ENCODE peak calls at places on chromosomes 5 and 9, in ten cellular contexts. D is nephron progenitor cell, F is bronchial epithelial cell, I is IMR-90, R is ovary, E is colonic mucosa, C is stomach, J is body of pancreas, U is glutamatergic neuron, Z is DND-41. K is an unnamed sample.

GRCh38 chr5:58365791-58366190 is 94.1 kb downstream of the PLK2 start:
- DNase-seq in I (no peak), D (no peak), R (no peak), E (no peak), Z (no peak), J (no peak), U (no peak), C (no peak), F (no peak), K (no peak)

GRCh38 chr5:80184235-80185023 is 71.4 kb downstream of the SERINC5 start:
- DNase-seq in U (no peak), D (no peak), E (peak), I (no peak), R (no peak), C (peak), Z (no peak), J (peak), F (peak), K (no peak)

GRCh38 chr9:110828148-110828730 is 159.6 kb downstream of the MUSK start:
- DNase-seq in U (no peak), Z (no peak), E (peak), I (peak), R (no peak), J (peak), F (no peak), C (no peak), D (no peak), K (no peak)

GRCh38 chr5:169581580-169582227 is 1.9 kb upstream of the SPDL1 start:
- DNase-seq in J (peak), F (peak), I (peak), R (no peak), C (peak), E (peak), D (peak), Z (peak), U (peak), K (no peak)

GRCh38 chr5:160507181-160507811 is 85.6 kb downstream of the PTTG1 start:
- DNase-seq in I (peak), D (no peak), E (no peak), Z (no peak), F (peak), U (no peak), R (no peak), C (no peak), J (peak), K (no peak)

GRCh38 chr9:77614671-77615070 is 33.5 kb downstream of the GNA14 start:
- DNase-seq in Z (no peak), U (no peak), D (no peak), R (no peak), E (no peak), J (no peak), I (no peak), C (no peak), F (no peak), K (no peak)

GRCh38 chr5:80592761-80593160 is 22.7 kb upstream of the ANKRD34B start:
- DNase-seq in J (no peak), U (no peak), R (no peak), Z (no peak), E (no peak), D (no peak), C (no peak), F (no peak), I (no peak), K (no peak)

GRCh38 chr5:135578685-135579341 is at the start of gene CXCL14:
- DNase-seq in J (peak), F (peak), R (no peak), Z (no peak), D (peak), U (peak), I (peak), C (no peak), E (peak), K (no peak)

GRCh38 chr5:9395736-9396135 is 150.1 kb downstream of the SEMA5A start:
- DNase-seq in I (peak), R (no peak), F (no peak), J (no peak), Z (no peak), E (no peak), D (no peak), U (no peak), C (no peak), K (no peak)

GRCh38 chr5:59079622-59080620 is 497.0 kb downstream of the RAB3C start:
- DNase-seq in R (no peak), D (no peak), U (no peak), C (no peak), I (peak), J (peak), F (peak), E (no peak), Z (no peak), K (no peak)

GRCh38 chr5:142869883-142870282 is 99.7 kb downstream of the ARHGAP26 start:
- DNase-seq in C (peak), U (no peak), F (no peak), I (peak), J (peak), R (no peak), E (peak), D (no peak), Z (no peak), K (no peak)

GRCh38 chr5:149172709-149173505 is 31.6 kb downstream of the ABLIM3 start:
- DNase-seq in R (no peak), C (no peak), I (no peak), F (no peak), E (no peak), D (no peak), U (no peak), J (no peak), Z (no peak), K (no peak)

GRCh38 chr5:98041661-98042060 is 731.8 kb upstream of the RGMB start:
- DNase-seq in C (no peak), F (no peak), R (no peak), U (no peak), J (no peak), E (no peak), D (no peak), I (no peak), Z (no peak), K (no peak)

GRCh38 chr5:53430618-53431252 is 49.7 kb upstream of the FST start:
- DNase-seq in D (no peak), U (no peak), E (no peak), R (no peak), Z (no peak), C (no peak), I (peak), F (peak), J (no peak), K (no peak)

GRCh38 chr5:30959238-30959637 is 234.2 kb upstream of the CDH6 start:
- DNase-seq in J (no peak), R (no peak), Z (no peak), D (no peak), U (no peak), F (peak), C (no peak), I (peak), E (no peak), K (no peak)

GRCh38 chr9:136312436-136312835 is 8.5 kb upstream of the CCDC187 start:
- DNase-seq in Z (peak), E (no peak), J (peak), F (peak), D (no peak), U (peak), R (peak), C (peak), I (peak), K (no peak)

GRCh38 chr5:151870820-151871219 is 53.8 kb downstream of the GLRA1 start:
- DNase-seq in U (no peak), F (peak), J (no peak), E (no peak), R (no peak), D (no peak), Z (no peak), I (peak), C (no peak), K (no peak)

GRCh38 chr5:180467576-180467975 is 26.6 kb upstream of the CNOT6 start:
- DNase-seq in J (no peak), R (no peak), D (no peak), Z (no peak), U (no peak), E (no peak), F (no peak), C (no peak), I (no peak), K (peak)

GRCh38 chr5:170479484-170479883 is 24.3 kb upstream of the KCNIP1 start:
- DNase-seq in F (peak), U (no peak), Z (no peak), R (no peak), I (peak), D (no peak), E (no peak), J (peak), C (no peak), K (no peak)

GRCh38 chr5:171625646-171626045 is 160.0 kb upstream of the SMIM23 start:
- DNase-seq in F (no peak), J (no peak), I (no peak), R (no peak), Z (no peak), E (no peak), U (no peak), D (no peak), C (no peak), K (no peak)

GRCh38 chr5:171624396-171624795 is 161.2 kb upstream of the SMIM23 start:
- DNase-seq in C (no peak), U (no peak), E (no peak), R (no peak), J (no peak), D (no peak), Z (no peak), I (no peak), F (no peak), K (no peak)

GRCh38 chr5:171623107-171623506 is 162.5 kb upstream of the SMIM23 start:
- DNase-seq in I (no peak), J (no peak), Z (no peak), U (no peak), C (no peak), E (no peak), R (no peak), D (no peak), F (no peak), K (no peak)

GRCh38 chr5:171622010-171622409 is 163.6 kb upstream of the SMIM23 start:
- DNase-seq in D (no peak), E (no peak), C (no peak), U (no peak), I (no peak), R (no peak), F (no peak), Z (no peak), J (no peak), K (no peak)

GRCh38 chr5:171623551-171624097 is 162.0 kb upstream of the SMIM23 start:
- DNase-seq in E (no peak), Z (no peak), C (no peak), U (peak), F (no peak), I (no peak), D (peak), J (no peak), R (no peak), K (no peak)
- TF ChIP-seq CTCF in E (no peak), Z (no peak), C (no peak), U (no peak), F (no peak), I (no peak), D (no peak), J (no peak), R (no peak), K (no peak)

DNA sequence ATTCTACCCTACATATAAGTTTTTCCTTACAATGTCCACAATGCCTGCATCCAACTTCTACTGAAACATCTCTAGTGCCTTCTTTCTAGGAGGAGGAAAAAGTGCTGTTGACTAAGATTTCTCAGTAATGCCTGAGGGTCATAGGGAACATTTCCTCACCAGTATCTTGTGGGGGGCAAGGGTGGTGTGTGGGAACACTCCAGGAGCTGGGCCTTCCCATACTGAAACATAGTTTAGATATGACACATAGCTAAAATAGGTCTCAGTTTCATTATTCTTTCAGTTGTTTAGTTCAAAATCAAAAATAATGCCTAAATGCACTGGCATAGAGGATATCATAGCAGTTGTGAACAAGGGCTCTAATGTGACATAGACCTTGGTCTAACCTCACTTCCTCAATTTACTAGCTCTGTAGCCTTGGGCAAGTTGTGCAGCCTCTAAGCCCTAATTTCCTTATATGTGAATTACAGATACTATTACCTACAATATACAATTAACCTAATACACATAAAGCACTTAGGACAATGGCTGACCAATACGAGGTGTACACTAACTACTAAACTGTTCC is 66.1 kb downstream of the HAPLN1 start:
- DNase-seq in Z (no peak), U (no peak), I (no peak), J (no peak), E (no peak), F (no peak), R (no peak), D (no peak), C (no peak), K (no peak)
- TF ChIP-seq CTCF in Z (no peak), U (no peak), I (no peak), J (no peak), E (no peak), F (no peak), R (no peak), D (no peak), C (no peak), K (no peak)

GRCh38 chr5:150540042-150540441 is 32.1 kb downstream of the NDST1 start:
- DNase-seq in F (no peak), D (no peak), R (no peak), U (no peak), C (no peak), E (no peak), J (no peak), Z (no peak), I (no peak), K (no peak)

GRCh38 chr5:150535611-150536010 is 27.7 kb downstream of the NDST1 start:
- DNase-seq in U (no peak), R (no peak), C (no peak), E (no peak), I (no peak), F (no peak), Z (no peak), D (no peak), J (no peak), K (no peak)

GRCh38 chr5:150539206-150539605 is 31.3 kb downstream of the NDST1 start:
- DNase-seq in U (no peak), R (peak), D (no peak), Z (no peak), J (no peak), E (no peak), F (no peak), C (no peak), I (no peak), K (peak)

GRCh38 chr5:150540615-150541396 is 32.9 kb downstream of the NDST1 start:
- DNase-seq in E (no peak), R (peak), Z (no peak), J (peak), C (peak), I (peak), D (no peak), U (no peak), F (peak), K (peak)

GRCh38 chr5:150538007-150538917 is 30.3 kb downstream of the NDST1 start:
- DNase-seq in J (no peak), Z (no peak), E (no peak), D (no peak), R (no peak), I (peak), C (no peak), F (peak), U (no peak), K (no peak)
- TF ChIP-seq CTCF in J (no peak), Z (no peak), E (no peak), D (no peak), R (no peak), I (peak), C (no peak), F (no peak), U (no peak), K (no peak)

DNA sequence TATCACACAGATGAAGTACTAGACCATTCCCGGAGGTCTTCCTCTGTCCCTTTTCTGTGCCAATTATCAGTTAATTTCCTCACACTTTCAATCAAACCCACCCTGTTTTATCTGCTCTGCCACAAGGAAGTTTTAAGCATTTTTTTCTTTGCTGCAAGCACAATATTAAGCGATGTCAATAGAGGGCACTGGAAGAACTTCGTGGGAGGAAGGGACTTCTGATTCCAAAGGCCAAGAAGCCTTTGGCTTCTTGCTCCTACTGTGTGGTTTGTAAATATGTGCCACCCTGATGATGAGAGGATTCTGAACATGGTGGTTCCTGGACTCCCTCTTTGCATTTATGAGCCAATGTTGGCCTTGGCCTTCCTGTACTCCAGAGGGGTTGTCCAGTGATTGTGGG is 1712.5 kb upstream of the C9orf72 start:
- DNase-seq in C (no peak), Z (no peak), J (no peak), R (no peak), E (no peak), I (no peak), U (no peak), F (peak), D (no peak), K (no peak)
- TF ChIP-seq CTCF in C (no peak), Z (no peak), J (no peak), R (no peak), E (no peak), I (no peak), U (no peak), F (peak), D (no peak), K (peak)

DNA sequence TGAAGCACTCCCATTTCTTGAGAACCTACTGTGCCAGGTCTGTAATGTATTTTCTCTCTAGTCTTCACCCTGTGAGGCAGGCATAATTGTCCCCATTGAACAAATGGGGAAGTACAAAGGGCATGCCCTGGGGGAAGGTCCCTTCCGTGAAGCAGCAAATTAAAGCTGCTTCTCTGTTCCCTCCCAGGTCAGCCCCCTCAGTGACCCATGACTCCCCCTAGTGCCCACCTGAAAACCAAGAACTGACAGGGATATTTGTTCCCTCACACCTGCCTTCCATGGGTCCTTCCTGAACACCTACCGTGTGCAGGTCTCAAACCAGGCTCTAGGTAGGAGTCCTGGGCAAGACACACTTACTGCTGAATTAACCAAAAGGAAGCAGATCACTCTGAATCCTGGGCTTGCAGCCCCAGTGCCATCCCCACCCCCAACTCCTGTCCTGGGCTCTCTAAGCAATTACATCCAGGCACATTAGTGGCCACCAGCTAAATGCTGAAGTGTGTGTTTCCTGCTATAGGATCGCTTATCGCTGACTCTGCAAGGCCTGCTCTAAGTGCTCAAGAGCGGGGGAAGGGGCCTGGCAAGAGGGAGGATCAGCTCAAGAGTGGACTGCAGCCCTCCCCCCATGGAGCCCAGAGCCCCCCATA is 254.8 kb downstream of the CDK5RAP2 start:
- DNase-seq in F (no peak), C (no peak), R (no peak), J (no peak), E (no peak), Z (no peak), D (peak), I (no peak), U (peak), K (no peak)
- TF ChIP-seq CTCF in F (no peak), C (no peak), R (no peak), J (no peak), E (no peak), Z (peak), D (peak), I (no peak), U (peak), K (no peak)

GRCh38 chr9:134724912-134725604 is 83.5 kb downstream of the COL5A1 start:
- DNase-seq in Z (no peak), R (no peak), I (no peak), U (no peak), E (no peak), D (no peak), F (no peak), C (no peak), J (no peak), K (no peak)

GRCh38 chr9:134726026-134726721 is 84.6 kb downstream of the COL5A1 start:
- DNase-seq in C (no peak), E (no peak), D (no peak), U (no peak), F (no peak), I (no peak), R (no peak), J (no peak), Z (no peak), K (no peak)

GRCh38 chr9:134728021-134728795 is 86.6 kb downstream of the COL5A1 start:
- DNase-seq in E (no peak), F (no peak), I (no peak), J (no peak), C (no peak), R (no peak), D (no peak), Z (no peak), U (no peak), K (no peak)

GRCh38 chr9:134725605-134725940 is 84.0 kb downstream of the COL5A1 start:
- DNase-seq in C (no peak), U (no peak), Z (no peak), J (no peak), I (peak), D (no peak), R (no peak), E (no peak), F (no peak), K (no peak)

GRCh38 chr9:134726722-134727034 is 85.1 kb downstream of the COL5A1 start:
- DNase-seq in C (no peak), R (no peak), I (no peak), E (no peak), F (no peak), J (no peak), D (no peak), Z (no peak), U (no peak), K (no peak)
- TF ChIP-seq CTCF in C (no peak), R (no peak), I (no peak), E (no peak), F (no peak), J (no peak), D (no peak), Z (no peak), U (no peak), K (no peak)

GRCh38 chr5:112940670-112941069 is 18.6 kb upstream of the REEP5 start:
- DNase-seq in U (no peak), F (no peak), I (no peak), D (no peak), R (no peak), Z (no peak), J (no peak), C (no peak), E (no peak), K (no peak)
- TF ChIP-seq CTCF in U (no peak), F (no peak), I (no peak), D (no peak), R (no peak), Z (no peak), J (no peak), C (no peak), E (no peak), K (no peak)

GRCh38 chr5:6274846-6275543 is 103.4 kb downstream of the MED10 start:
- DNase-seq in Z (no peak), R (no peak), I (no peak), F (no peak), C (no peak), D (no peak), J (no peak), E (no peak), U (no peak), K (no peak)
- TF ChIP-seq CTCF in Z (no peak), R (no peak), I (no peak), F (no peak), C (no peak), D (no peak), J (no peak), E (no peak), U (no peak), K (no peak)

DNA sequence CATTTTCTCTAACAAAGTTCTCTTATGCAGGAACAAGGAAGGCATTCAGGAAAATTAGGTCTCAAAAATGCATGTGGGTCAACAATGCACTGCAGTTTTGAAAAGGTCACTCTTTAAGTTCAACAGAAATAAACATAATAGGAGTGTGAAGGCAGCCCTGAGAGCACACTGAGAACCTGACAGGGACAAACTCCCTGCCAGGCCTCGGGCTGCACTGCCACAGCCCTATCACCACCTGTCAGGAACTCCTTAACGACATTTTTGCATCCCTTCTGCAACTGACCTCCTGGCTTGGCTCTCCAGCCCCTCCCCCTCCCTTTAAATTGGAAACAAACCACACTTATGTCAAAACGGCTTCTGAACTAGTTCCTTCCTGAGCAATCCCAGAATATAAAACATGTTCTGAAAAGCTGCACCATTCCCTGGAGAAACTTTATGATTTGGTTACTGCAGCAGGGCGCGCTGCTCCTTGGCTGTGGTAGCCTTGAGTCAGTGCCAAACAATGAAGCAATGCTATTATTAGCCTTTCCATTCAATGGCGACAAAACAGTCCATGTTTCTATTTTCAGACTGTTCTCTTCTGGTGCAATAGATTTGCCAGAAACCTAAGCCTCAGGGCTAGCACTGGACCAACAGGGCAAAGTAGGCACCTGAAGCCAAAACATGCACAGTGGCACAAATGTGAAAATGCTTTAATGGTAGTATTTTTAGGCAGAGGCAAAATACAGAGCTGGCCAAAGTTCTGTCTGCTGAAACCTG is 160.1 kb upstream of the ZNF608 start:
- DNase-seq in E (peak), U (peak), D (peak), F (peak), C (peak), R (peak), I (peak), Z (no peak), J (peak), K (no peak)
- TF ChIP-seq CTCF in E (no peak), U (no peak), D (no peak), F (no peak), C (no peak), R (no peak), I (peak), Z (no peak), J (no peak), K (peak)

K was measured in chondrocyte.